ENCODE peak calls at places on chromosomes 13 and 19, in four cellular contexts. D is choroid plexus epithelial cell; B is NCI-H524; Q is activated CD4-positive, alpha-beta T cell treated with anti-CD3 and anti-CD28 coated beads, Interleukin-2, amount 50 U/mL, for 48 hours. I is an unnamed sample.

GRCh38 chr13:43133792-43134191 is 110.4 kb downstream of the DNAJC15 start:
- DNase-seq in Q (no peak), D (no peak), B (no peak), I (no peak)

GRCh38 chr13:48009298-48009697 is 8.2 kb upstream of the SUCLA2 start:
- DNase-seq in Q (no peak), B (no peak), D (peak), I (peak)

GRCh38 chr19:58395220-58395978 is at the start of gene RNF225:
- DNase-seq in Q (peak), B (no peak), D (no peak), I (peak)

GRCh38 chr19:15836345-15836594 is 20.8 kb upstream of the OR10H1 start:
- DNase-seq in B (no peak), D (peak), Q (no peak), I (no peak)

GRCh38 chr13:100330662-100331061 is 241.8 kb downstream of the PCCA start:
- DNase-seq in Q (no peak), B (no peak), D (peak), I (no peak)

GRCh38 chr13:69198706-69199105 is 908.9 kb upstream of the ATXN8OS start:
- DNase-seq in B (peak), Q (no peak), D (no peak), I (no peak)

GRCh38 chr19:18049390-18049789 is 37.3 kb downstream of the IL12RB1 start:
- DNase-seq in B (no peak), Q (no peak), D (peak), I (peak)

GRCh38 chr19:7709932-7710460 is 8.1 kb upstream of the FCER2 start:
- DNase-seq in B (no peak), D (no peak), Q (no peak), I (no peak)

GRCh38 chr13:91719033-91719432 is 320.6 kb downstream of the GPC5 start:
- DNase-seq in B (no peak), Q (no peak), D (peak), I (no peak)

GRCh38 chr19:56111601-56112312 is 9.3 kb downstream of the ZNF787 start:
- DNase-seq in B (no peak), Q (peak), D (no peak), I (no peak)

GRCh38 chr19:46610851-46611770 is 10.0 kb downstream of the CALM3 start:
- DNase-seq in B (no peak), D (peak), Q (peak), I (no peak)

GRCh38 chr13:50375792-50376191 is 360.5 kb downstream of the KCNRG start:
- DNase-seq in B (no peak), Q (no peak), D (peak), I (peak)

GRCh38 chr13:108326318-108326717 is 56.8 kb downstream of the TNFSF13B start:
- DNase-seq in D (peak), Q (no peak), B (no peak), I (no peak)

GRCh38 chr19:1365964-1366695 is 17.6 kb upstream of the NDUFS7 start:
- DNase-seq in Q (no peak), D (no peak), B (no peak), I (no peak)

GRCh38 chr19:10254244-10254643 is 2.2 kb downstream of the MRPL4 start:
- DNase-seq in Q (no peak), B (no peak), D (no peak), I (no peak)

GRCh38 chr19:37817180-37817911 is 38.0 kb upstream of the ZNF573 start:
- DNase-seq in D (peak), Q (peak), B (peak), I (peak)

GRCh38 chr13:59281453-59281852 is 882.3 kb downstream of the DIAPH3 start:
- DNase-seq in Q (no peak), B (no peak), D (no peak), I (no peak)

GRCh38 chr19:45322311-45322710 is 364 bp downstream of the CKM start:
- DNase-seq in Q (no peak), D (no peak), B (peak), I (no peak)

GRCh38 chr13:50594276-50594970 is 249.1 kb downstream of the DLEU7 start:
- DNase-seq in D (peak), Q (peak), B (no peak), I (no peak)

GRCh38 chr13:98480915-98481510 is 95.9 kb downstream of the STK24 start:
- DNase-seq in Q (peak), D (peak), B (peak), I (peak)

GRCh38 chr19:40695881-40696280 is 5.4 kb upstream of the NUMBL start:
- DNase-seq in Q (no peak), D (no peak), B (no peak), I (no peak)

GRCh38 chr13:26459276-26460131 is 98.0 kb upstream of the WASF3 start:
- DNase-seq in B (no peak), Q (no peak), D (no peak), I (peak)

GRCh38 chr19:51546650-51547396 is 15.4 kb upstream of the SIGLEC6 start:
- DNase-seq in B (no peak), Q (peak), D (peak), I (peak)

GRCh38 chr19:16044746-16045145 is 31.5 kb upstream of the TPM4 start:
- DNase-seq in Q (no peak), D (no peak), B (no peak), I (no peak)